ENCODE peak calls at places on chromosome 2, in ten cellular contexts. N is AG04449, D is fibroblast of the aortic adventitia, W is tibial artery, E is Caco-2, Z is stomach, H is thyroid gland, G is HL-60, R is lower leg skin, L is PC-9. K is an unnamed sample.

GRCh38 chr2:107669335-107669734 is 157.4 kb upstream of the RGPD4 start:
- DNase-seq in H (peak), L (no peak), W (no peak), G (no peak), N (no peak), Z (no peak), D (peak), E (no peak), R (no peak), K (peak)

GRCh38 chr2:171176516-171176915 is 15.8 kb upstream of the TLK1 start:
- DNase-seq in E (no peak), Z (no peak), N (no peak), R (no peak), H (no peak), G (no peak), L (no peak), W (no peak), D (no peak), K (no peak)

GRCh38 chr2:70897977-70898226 is 37.8 kb upstream of the ATP6V1B1 start:
- DNase-seq in Z (no peak), G (no peak), H (no peak), W (no peak), E (no peak), D (no peak), N (no peak), L (no peak), R (no peak), K (no peak)

GRCh38 chr2:152336854-152337510 is 2.0 kb downstream of the FMNL2 start:
- DNase-seq in H (peak), L (no peak), Z (peak), R (no peak), D (peak), N (peak), W (no peak), E (peak), G (no peak), K (peak)

GRCh38 chr2:284896-285492 is 2.9 kb downstream of the ALKAL2 start:
- DNase-seq in R (no peak), D (peak), H (no peak), W (no peak), Z (no peak), N (no peak), E (no peak), G (no peak), L (no peak), K (no peak)

GRCh38 chr2:46448111-46448510 is 31.3 kb upstream of the TMEM247 start:
- DNase-seq in N (no peak), G (no peak), R (no peak), Z (no peak), L (no peak), H (no peak), D (no peak), E (no peak), W (no peak), K (no peak)

GRCh38 chr2:17604050-17604449 is 63.6 kb downstream of the VSNL1 start:
- DNase-seq in G (no peak), Z (no peak), H (no peak), N (no peak), E (no peak), R (no peak), D (no peak), L (no peak), W (no peak), K (no peak)

GRCh38 chr2:224691563-224691962 is 24.6 kb downstream of the CCDC195 start:
- DNase-seq in R (no peak), G (no peak), D (peak), H (no peak), Z (no peak), N (no peak), E (no peak), W (no peak), L (no peak), K (peak)

GRCh38 chr2:119775102-119775501 is 15.4 kb downstream of the PTPN4 start:
- DNase-seq in G (no peak), H (no peak), E (no peak), Z (no peak), L (no peak), N (no peak), D (no peak), W (no peak), R (no peak), K (no peak)

GRCh38 chr2:218431878-218432277 is 13.0 kb downstream of the VIL1 start:
- DNase-seq in W (peak), L (no peak), D (no peak), Z (no peak), R (no peak), E (no peak), H (no peak), G (no peak), N (no peak), K (no peak)

GRCh38 chr2:104703669-104704068 is 150.2 kb upstream of the POU3F3 start:
- DNase-seq in H (no peak), N (no peak), W (no peak), L (no peak), Z (no peak), R (no peak), G (no peak), D (no peak), E (no peak), K (no peak)

GRCh38 chr2:224195954-224196571 is 157.0 kb upstream of the SERPINE2 start:
- DNase-seq in Z (no peak), W (no peak), N (no peak), H (no peak), E (no peak), R (no peak), D (peak), L (no peak), G (no peak), K (no peak)

GRCh38 chr2:109428841-109429710 is 184.7 kb downstream of the SEPTIN10 start:
- DNase-seq in W (no peak), Z (no peak), G (no peak), E (no peak), H (no peak), D (no peak), L (no peak), R (no peak), N (no peak), K (no peak)

GRCh38 chr2:32701806-32702205 is 74.0 kb downstream of the TTC27 start:
- DNase-seq in N (no peak), W (no peak), H (no peak), E (no peak), Z (no peak), G (no peak), D (no peak), L (no peak), R (no peak), K (no peak)

GRCh38 chr2:3575534-3576324 is 669 bp downstream of the RPS7 start:
- DNase-seq in N (no peak), W (no peak), L (no peak), D (no peak), H (peak), G (peak), R (no peak), E (no peak), Z (no peak), K (no peak)

GRCh38 chr2:88016948-88017779 is 817 bp upstream of the RNU2-63P start:
- DNase-seq in N (no peak), W (no peak), R (no peak), E (no peak), H (no peak), L (peak), D (peak), Z (peak), G (peak), K (no peak)

GRCh38 chr2:159562248-159562647 is 54.1 kb downstream of the BAZ2B start:
- DNase-seq in D (peak), R (no peak), N (no peak), Z (no peak), L (no peak), G (peak), W (no peak), H (no peak), E (no peak), K (peak)
- TF ChIP-seq CTCF in D (no peak), R (no peak), N (no peak), Z (no peak), L (no peak), G (no peak), W (no peak), H (no peak), E (no peak), K (no peak)

GRCh38 chr2:64937341-64938230 is 51.6 kb upstream of the SLC1A4 start:
- DNase-seq in Z (no peak), E (no peak), W (peak), R (no peak), N (no peak), G (no peak), D (no peak), L (no peak), H (no peak), K (no peak)
- H3K4me3 ChIP-seq in Z (no peak), E (no peak), W (peak), R (no peak), N (no peak), G (no peak), D (no peak), L (no peak), H (no peak), K (peak)

GRCh38 chr2:127065932-127066318 is 41.0 kb downstream of the BIN1 start:
- DNase-seq in G (no peak), Z (no peak), R (no peak), E (no peak), N (no peak), H (no peak), D (no peak), L (no peak), W (no peak), K (no peak)
- TF ChIP-seq CTCF in G (no peak), Z (no peak), R (no peak), E (no peak), N (no peak), H (no peak), D (no peak), L (no peak), W (no peak), K (no peak)

GRCh38 chr2:59886758-59887157 is 666.7 kb downstream of the BCL11A start:
- DNase-seq in Z (no peak), H (no peak), L (no peak), G (no peak), N (no peak), W (no peak), D (no peak), R (no peak), E (no peak), K (no peak)
- H3K4me3 ChIP-seq in Z (no peak), H (no peak), L (no peak), G (no peak), N (no peak), W (no peak), D (no peak), R (no peak), E (no peak), K (no peak)

GRCh38 chr2:234406085-234406484 is 90.8 kb downstream of the ARL4C start:
- DNase-seq in Z (no peak), N (no peak), R (no peak), E (peak), D (no peak), G (no peak), W (no peak), L (no peak), H (no peak), K (no peak)
- TF ChIP-seq CTCF in Z (no peak), N (no peak), R (no peak), E (peak), D (no peak), G (no peak), W (no peak), L (no peak), H (no peak), K (peak)

GRCh38 chr2:157627594-157628281 is 926 bp downstream of the ACVR1C start:
- DNase-seq in L (no peak), E (peak), D (peak), Z (peak), H (peak), G (no peak), R (no peak), W (no peak), N (no peak), K (no peak)
- H3K4me3 ChIP-seq in L (peak), E (peak), D (peak), Z (peak), H (peak), G (no peak), R (no peak), W (peak), N (peak), K (peak)

GRCh38 chr2:208017721-208018120 is 7.6 kb downstream of the PLEKHM3 start:
- DNase-seq in R (no peak), L (no peak), D (no peak), G (no peak), H (no peak), W (no peak), N (no peak), Z (no peak), E (no peak), K (no peak)
- TF ChIP-seq CTCF in R (no peak), L (no peak), D (no peak), G (no peak), H (no peak), W (no peak), N (no peak), Z (no peak), E (no peak), K (no peak)

DNA sequence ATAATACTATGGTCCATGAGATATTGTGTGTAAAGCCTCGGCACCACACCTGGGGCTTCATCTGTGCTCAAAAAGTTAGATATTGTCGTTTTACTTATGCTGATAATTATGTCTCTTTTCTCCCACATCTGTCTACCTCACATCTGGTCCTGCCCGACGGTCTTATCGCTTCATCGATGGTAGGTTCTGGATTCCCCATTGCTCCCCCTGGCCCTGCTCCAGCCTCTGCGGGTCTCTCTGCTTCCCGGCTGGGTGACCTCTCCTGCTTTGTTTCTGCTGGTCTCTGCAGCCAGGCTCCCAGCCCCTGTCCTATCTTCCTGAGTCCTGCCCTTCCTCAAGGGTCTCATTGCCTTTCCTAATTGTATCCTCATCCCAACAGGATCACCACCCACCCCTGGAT is 294.2 kb downstream of the NDUFA10 start:
- DNase-seq in E (no peak), Z (no peak), L (no peak), W (peak), D (no peak), H (no peak), G (no peak), R (no peak), N (no peak), K (no peak)
- H3K4me3 ChIP-seq in E (no peak), Z (no peak), L (no peak), W (no peak), D (no peak), H (no peak), G (no peak), R (no peak), N (no peak), K (no peak)

DNA sequence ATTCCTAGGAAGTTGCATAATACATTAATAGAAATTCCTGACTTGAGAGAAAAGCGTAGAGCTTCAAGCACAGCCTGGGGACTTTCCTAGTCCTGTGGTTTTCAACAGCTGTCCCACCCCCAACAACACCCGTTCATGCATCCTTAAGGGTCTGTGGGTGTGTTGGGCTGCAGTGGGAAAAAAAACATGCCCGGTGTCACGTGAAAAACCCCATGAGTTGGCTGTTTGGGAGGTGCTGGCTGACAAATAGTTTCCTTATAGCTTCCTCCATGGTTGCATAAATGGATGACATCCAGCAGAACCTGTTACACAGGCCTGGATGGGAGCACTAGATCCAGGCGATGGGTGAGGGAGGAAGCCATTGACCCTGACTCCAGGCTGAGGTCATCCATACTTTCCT is 15.0 kb downstream of the SLC9A4 start:
- DNase-seq in Z (peak), H (no peak), W (no peak), L (peak), D (peak), E (peak), N (peak), G (peak), R (peak), K (peak)
- TF ChIP-seq CTCF in Z (no peak), H (no peak), W (no peak), L (no peak), D (no peak), E (no peak), N (no peak), G (no peak), R (no peak), K (no peak)

DNA sequence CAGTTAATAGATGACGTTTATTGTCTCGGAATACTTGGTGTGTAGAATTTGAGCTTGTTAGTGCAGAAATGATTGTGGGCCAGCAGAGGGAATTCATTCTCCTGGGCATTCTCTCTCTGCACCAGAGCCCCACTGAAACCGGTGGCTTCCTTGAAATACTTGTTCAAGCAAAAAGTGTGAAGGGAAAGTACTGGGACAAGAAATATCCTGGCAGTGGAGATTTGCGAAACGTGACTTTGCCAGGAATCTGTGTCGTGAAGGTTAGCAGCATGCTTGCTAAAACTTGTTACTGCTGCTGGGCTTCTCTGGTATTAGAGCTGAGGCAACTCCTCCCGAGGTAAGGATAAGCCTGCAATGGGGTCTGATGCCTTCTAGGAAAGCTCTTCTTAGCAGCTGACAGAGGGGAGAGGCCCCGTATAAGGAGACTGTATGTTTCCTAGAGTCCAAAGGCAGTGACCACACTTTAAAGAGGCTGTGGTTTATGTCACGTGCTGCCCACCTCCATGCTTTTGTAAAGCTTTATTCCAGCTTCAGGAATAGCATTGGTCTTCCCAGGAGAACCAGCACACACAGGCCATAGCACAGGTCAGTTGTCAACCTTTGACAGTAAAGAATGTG is 2.1 kb downstream of the ITGA6 start:
- DNase-seq in E (no peak), D (peak), N (no peak), H (peak), R (peak), W (no peak), Z (no peak), L (peak), G (no peak), K (peak)
- H3K4me3 ChIP-seq in E (peak), D (peak), N (peak), H (peak), R (peak), W (peak), Z (peak), L (peak), G (no peak), K (peak)

K was measured in fibroblast of villous mesenchyme.